ENCODE peak calls at places on chromosomes 6 and 20, in ten cellular contexts. Y is heart right ventricle, O is brain microvascular endothelial cell, V is HFF-Myc, N is body of pancreas, D is breast epithelium, I is osteoblast, J is B cell, K is AG10803, L is GM13977. E is an unnamed sample.

GRCh38 chr20:62603021-62603906 is 39.0 kb upstream of the SLCO4A1 start:
- DNase-seq in Y (peak), O (no peak), V (no peak), N (peak), D (peak), I (peak), J (peak), K (peak), L (peak), E (no peak)

GRCh38 chr6:31680226-31680840 is 534 bp downstream of the LY6G5C start:
- DNase-seq in Y (no peak), O (no peak), V (no peak), N (no peak), D (no peak), I (no peak), J (no peak), K (no peak), L (no peak), E (no peak)

GRCh38 chr6:34055223-34055933 is 90.5 kb downstream of the GRM4 start:
- DNase-seq in Y (peak), O (peak), V (peak), N (peak), D (no peak), I (peak), J (peak), K (peak), L (peak), E (peak)

GRCh38 chr6:10400330-10400729 is 14.5 kb downstream of the TFAP2A start:
- DNase-seq in Y (no peak), O (no peak), V (no peak), N (no peak), D (no peak), I (no peak), J (no peak), K (no peak), L (no peak), E (no peak)

GRCh38 chr6:31352497-31353368 is 4.2 kb downstream of the HLA-B start:
- DNase-seq in Y (no peak), O (no peak), V (no peak), N (no peak), D (no peak), I (peak), J (no peak), K (no peak), L (no peak), E (no peak)

GRCh38 chr6:32852018-32852843 is 1.3 kb downstream of the TAP1 start:
- DNase-seq in Y (no peak), O (no peak), V (no peak), N (no peak), D (no peak), I (no peak), J (no peak), K (peak), L (peak), E (no peak)

GRCh38 chr6:108947114-108947854 is 99.1 kb downstream of the ARMC2 start:
- DNase-seq in Y (no peak), O (peak), V (peak), N (peak), D (no peak), I (peak), J (no peak), K (peak), L (no peak), E (no peak)

GRCh38 chr6:151060096-151060741 is 179.5 kb upstream of the AKAP12 start:
- DNase-seq in Y (no peak), O (peak), V (peak), N (no peak), D (no peak), I (peak), J (no peak), K (peak), L (no peak), E (no peak)

GRCh38 chr20:62063601-62063980 is 2.1 kb downstream of the TAF4 start:
- DNase-seq in Y (no peak), O (no peak), V (no peak), N (no peak), D (peak), I (peak), J (no peak), K (peak), L (no peak), E (peak)

GRCh38 chr6:121651420-121651819 is 216.0 kb downstream of the GJA1 start:
- DNase-seq in Y (no peak), O (peak), V (no peak), N (no peak), D (no peak), I (no peak), J (no peak), K (no peak), L (no peak), E (no peak)

GRCh38 chr6:101668496-101668895 is 275.0 kb downstream of the GRIK2 start:
- DNase-seq in Y (no peak), O (no peak), V (no peak), N (no peak), D (no peak), I (no peak), J (no peak), K (no peak), L (no peak), E (no peak)

GRCh38 chr6:107383705-107384104 is 75.7 kb downstream of the PDSS2 start:
- DNase-seq in Y (no peak), O (no peak), V (no peak), N (no peak), D (no peak), I (no peak), J (no peak), K (no peak), L (no peak), E (no peak)

GRCh38 chr6:119280586-119281163 is 68.9 kb downstream of the MAN1A1 start:
- DNase-seq in Y (no peak), O (no peak), V (no peak), N (no peak), D (no peak), I (peak), J (no peak), K (peak), L (no peak), E (no peak)

GRCh38 chr6:67666177-67666964 is 968.7 kb upstream of the ADGRB3 start:
- DNase-seq in Y (no peak), O (no peak), V (no peak), N (no peak), D (no peak), I (no peak), J (no peak), K (no peak), L (no peak), E (no peak)

GRCh38 chr6:42374027-42374669 is 77.6 kb downstream of the TRERF1 start:
- DNase-seq in Y (no peak), O (no peak), V (peak), N (no peak), D (no peak), I (no peak), J (no peak), K (no peak), L (no peak), E (no peak)

GRCh38 chr6:79436232-79436631 is 101.0 kb downstream of the LCA5 start:
- DNase-seq in Y (no peak), O (no peak), V (no peak), N (no peak), D (no peak), I (no peak), J (no peak), K (peak), L (no peak), E (no peak)

GRCh38 chr20:18995455-18995854 is 181.9 kb downstream of the SCP2D1 start:
- DNase-seq in Y (no peak), O (no peak), V (no peak), N (no peak), D (no peak), I (no peak), J (no peak), K (no peak), L (no peak), E (no peak)

GRCh38 chr6:14210663-14211595 is 93.4 kb downstream of the CD83 start:
- DNase-seq in Y (peak), O (peak), V (peak), N (peak), D (peak), I (peak), J (peak), K (peak), L (peak), E (peak)

GRCh38 chr6:46465294-46466165 is 25.7 kb downstream of the RCAN2 start:
- DNase-seq in Y (no peak), O (no peak), V (no peak), N (no peak), D (no peak), I (no peak), J (no peak), K (no peak), L (no peak), E (no peak)

GRCh38 chr20:3071610-3072529 is at the start of gene OXT:
- DNase-seq in Y (peak), O (no peak), V (no peak), N (peak), D (no peak), I (no peak), J (peak), K (no peak), L (peak), E (peak)

GRCh38 chr20:20694591-20694990 is 17.9 kb downstream of the RALGAPA2 start:
- DNase-seq in Y (no peak), O (no peak), V (no peak), N (no peak), D (no peak), I (no peak), J (no peak), K (no peak), L (no peak), E (no peak)

GRCh38 chr6:124066995-124067552 is 263.4 kb downstream of the NKAIN2 start:
- DNase-seq in Y (no peak), O (no peak), V (no peak), N (no peak), D (no peak), I (no peak), J (no peak), K (no peak), L (no peak), E (no peak)

GRCh38 chr6:158536084-158536890 is 23.6 kb upstream of the TMEM181 start:
- DNase-seq in Y (peak), O (peak), V (no peak), N (peak), D (peak), I (peak), J (peak), K (peak), L (peak), E (peak)

GRCh38 chr20:47453167-47453782 is 48.4 kb upstream of the NCOA3 start:
- DNase-seq in Y (no peak), O (peak), V (peak), N (no peak), D (no peak), I (peak), J (no peak), K (peak), L (peak), E (no peak)

GRCh38 chr6:46848684-46849360 is 55.6 kb downstream of the MEP1A start:
- DNase-seq in Y (peak), O (peak), V (peak), N (peak), D (peak), I (peak), J (peak), K (peak), L (peak), E (peak)

GRCh38 chr6:35629876-35630378 is 58.8 kb downstream of the FKBP5 start:
- DNase-seq in Y (no peak), O (no peak), V (no peak), N (no peak), D (no peak), I (no peak), J (no peak), K (no peak), L (no peak), E (no peak)

GRCh38 chr6:167165887-167166471 is 8.2 kb upstream of the GPR31 start:
- DNase-seq in Y (no peak), O (no peak), V (no peak), N (no peak), D (no peak), I (no peak), J (no peak), K (no peak), L (no peak), E (no peak)

GRCh38 chr6:105432797-105433196 is 29.9 kb upstream of the PREP start:
- DNase-seq in Y (no peak), O (peak), V (peak), N (no peak), D (no peak), I (peak), J (no peak), K (peak), L (no peak), E (no peak)

GRCh38 chr6:11714116-11714797 is 64.3 kb downstream of the ADTRP start:
- DNase-seq in Y (no peak), O (no peak), V (no peak), N (no peak), D (no peak), I (peak), J (peak), K (no peak), L (peak), E (no peak)

GRCh38 chr6:37283786-37284185 is 25.8 kb upstream of the TMEM217 start:
- DNase-seq in Y (peak), O (no peak), V (no peak), N (peak), D (no peak), I (no peak), J (no peak), K (peak), L (no peak), E (no peak)

GRCh38 chr20:48015943-48016723 is 230.9 kb upstream of the SULF2 start:
- DNase-seq in Y (no peak), O (peak), V (peak), N (no peak), D (no peak), I (peak), J (no peak), K (peak), L (no peak), E (no peak)

GRCh38 chr6:122628714-122629113 is 18.5 kb downstream of the PKIB start:
- DNase-seq in Y (no peak), O (no peak), V (no peak), N (no peak), D (no peak), I (no peak), J (no peak), K (no peak), L (no peak), E (no peak)

GRCh38 chr6:116106146-116106545 is 5.5 kb downstream of the NT5DC1 start:
- DNase-seq in Y (no peak), O (no peak), V (no peak), N (no peak), D (no peak), I (no peak), J (no peak), K (no peak), L (no peak), E (no peak)

GRCh38 chr20:1434571-1435336 is 31.9 kb downstream of the NSFL1C start:
- DNase-seq in Y (no peak), O (peak), V (peak), N (no peak), D (no peak), I (peak), J (peak), K (peak), L (peak), E (no peak)

GRCh38 chr20:57880155-57880648 is 170.4 kb upstream of the PMEPA1 start:
- DNase-seq in Y (no peak), O (no peak), V (no peak), N (no peak), D (no peak), I (no peak), J (no peak), K (peak), L (no peak), E (no peak)

GRCh38 chr20:24470031-24470781 is 777 bp downstream of the SYNDIG1 start:
- DNase-seq in Y (peak), O (no peak), V (no peak), N (no peak), D (peak), I (peak), J (no peak), K (no peak), L (no peak), E (peak)

GRCh38 chr20:55067158-55067825 is 591.9 kb downstream of the DOK5 start:
- DNase-seq in Y (no peak), O (no peak), V (no peak), N (no peak), D (no peak), I (peak), J (no peak), K (no peak), L (no peak), E (no peak)

GRCh38 chr6:131135244-131136020 is at the start of gene AKAP7:
- DNase-seq in Y (peak), O (peak), V (no peak), N (peak), D (peak), I (peak), J (peak), K (peak), L (peak), E (peak)
- TF ChIP-seq CTCF in Y (no peak), O (no peak), V (no peak), N (no peak), D (no peak), I (no peak), J (no peak), K (no peak), L (no peak), E (no peak)

GRCh38 chr20:52313335-52313963 is 121.9 kb upstream of the ZFP64 start:
- DNase-seq in Y (no peak), O (peak), V (peak), N (peak), D (no peak), I (no peak), J (no peak), K (peak), L (no peak), E (peak)
- TF ChIP-seq CTCF in Y (no peak), O (peak), V (peak), N (peak), D (peak), I (peak), J (no peak), K (peak), L (no peak), E (peak)

GRCh38 chr6:22455378-22455777 is 114.0 kb upstream of the HDGFL1 start:
- DNase-seq in Y (no peak), O (no peak), V (no peak), N (no peak), D (no peak), I (no peak), J (no peak), K (no peak), L (no peak), E (no peak)

GRCh38 chr6:22457986-22458385 is 111.4 kb upstream of the HDGFL1 start:
- DNase-seq in Y (no peak), O (no peak), V (no peak), N (no peak), D (no peak), I (no peak), J (no peak), K (no peak), L (no peak), E (no peak)
- TF ChIP-seq CTCF in Y (no peak), O (no peak), V (no peak), N (no peak), D (no peak), I (no peak), J (no peak), K (no peak), L (no peak), E (no peak)

GRCh38 chr20:12207875-12208274 is 290.2 kb downstream of the BTBD3 start:
- DNase-seq in Y (no peak), O (peak), V (peak), N (peak), D (no peak), I (no peak), J (no peak), K (peak), L (peak), E (peak)
- TF ChIP-seq CTCF in Y (no peak), O (peak), V (peak), N (peak), D (no peak), I (peak), J (peak), K (peak), L (peak), E (peak)

GRCh38 chr20:60222497-60222896 is 264.3 kb downstream of the CDH26 start:
- DNase-seq in Y (no peak), O (no peak), V (no peak), N (no peak), D (no peak), I (no peak), J (no peak), K (no peak), L (no peak), E (no peak)

GRCh38 chr20:60223174-60223573 is 265.0 kb downstream of the CDH26 start:
- DNase-seq in Y (no peak), O (no peak), V (no peak), N (no peak), D (no peak), I (no peak), J (no peak), K (no peak), L (no peak), E (no peak)

GRCh38 chr20:60228255-60228654 is 270.0 kb downstream of the CDH26 start:
- DNase-seq in Y (no peak), O (no peak), V (no peak), N (no peak), D (no peak), I (no peak), J (no peak), K (no peak), L (no peak), E (no peak)

GRCh38 chr20:60221593-60221992 is 263.4 kb downstream of the CDH26 start:
- DNase-seq in Y (no peak), O (no peak), V (no peak), N (no peak), D (no peak), I (no peak), J (no peak), K (no peak), L (no peak), E (no peak)

DNA sequence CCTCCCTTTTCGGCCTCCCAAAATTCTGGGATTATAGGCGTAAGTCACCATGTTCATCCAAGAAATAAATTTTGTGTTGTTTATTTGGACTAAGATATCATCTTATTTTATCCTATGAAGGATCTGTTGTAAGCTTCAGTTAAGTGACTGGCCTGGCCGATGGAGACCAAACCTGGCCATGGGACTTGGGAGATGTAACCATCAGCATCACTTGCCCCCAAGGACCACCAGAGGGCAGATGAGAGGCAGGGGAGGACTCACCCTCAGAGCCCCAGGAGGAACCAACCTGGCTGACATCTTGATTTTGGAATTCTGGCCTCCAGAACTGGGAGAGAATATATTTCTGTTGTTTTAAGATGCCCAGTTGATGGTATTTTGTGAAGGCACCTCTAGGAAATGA is 266.7 kb downstream of the CDH26 start:
- DNase-seq in Y (no peak), O (no peak), V (no peak), N (no peak), D (no peak), I (no peak), J (no peak), K (peak), L (no peak), E (peak)
- TF ChIP-seq CTCF in Y (no peak), O (peak), V (peak), N (no peak), D (no peak), I (peak), J (no peak), K (peak), L (peak), E (peak)

GRCh38 chr6:157137501-157137900 is 185.8 kb downstream of the TMEM242 start:
- DNase-seq in Y (no peak), O (no peak), V (no peak), N (no peak), D (no peak), I (no peak), J (no peak), K (no peak), L (no peak), E (no peak)

GRCh38 chr6:157143171-157143884 is 180.0 kb downstream of the TMEM242 start:
- DNase-seq in Y (peak), O (peak), V (no peak), N (no peak), D (no peak), I (peak), J (no peak), K (peak), L (no peak), E (no peak)

GRCh38 chr6:157135691-157136090 is 187.6 kb downstream of the TMEM242 start:
- DNase-seq in Y (no peak), O (peak), V (no peak), N (no peak), D (no peak), I (no peak), J (no peak), K (no peak), L (no peak), E (no peak)

GRCh38 chr6:157134402-157135074 is 188.8 kb downstream of the TMEM242 start:
- DNase-seq in Y (no peak), O (no peak), V (no peak), N (no peak), D (no peak), I (no peak), J (no peak), K (no peak), L (no peak), E (no peak)

DNA sequence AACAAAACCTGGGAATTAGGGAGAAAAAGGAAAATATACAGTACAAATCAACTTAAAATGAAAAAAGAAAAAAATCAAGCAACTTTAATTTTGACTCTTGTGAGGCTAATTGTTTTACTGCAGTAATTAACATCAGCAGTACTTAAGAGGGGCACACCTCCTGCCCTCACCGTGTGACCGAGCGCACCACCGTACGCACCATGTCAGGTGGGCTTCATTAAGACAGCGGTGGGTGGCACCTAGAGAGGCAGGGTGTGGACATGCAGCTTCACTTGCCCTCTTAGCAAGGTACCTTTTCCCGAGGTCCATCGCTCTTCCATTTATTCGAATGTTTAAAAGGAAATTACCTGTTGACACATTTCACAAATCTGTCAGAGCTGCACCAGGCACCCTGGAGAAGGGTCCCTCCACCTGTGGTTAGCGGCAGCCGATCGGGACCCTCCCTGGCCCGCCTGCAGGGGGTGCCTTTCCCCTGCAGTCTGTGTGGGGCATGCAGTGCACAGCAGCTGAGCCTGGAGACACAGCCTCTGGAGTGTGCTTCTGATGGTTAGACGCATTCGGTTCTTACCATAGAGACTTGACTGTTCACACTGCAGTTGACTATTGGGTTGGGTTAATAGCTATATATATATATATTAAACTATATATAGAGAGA is 184.1 kb downstream of the TMEM242 start:
- DNase-seq in Y (no peak), O (no peak), V (no peak), N (no peak), D (no peak), I (peak), J (no peak), K (no peak), L (no peak), E (no peak)
- TF ChIP-seq CTCF in Y (no peak), O (peak), V (peak), N (no peak), D (no peak), I (peak), J (no peak), K (no peak), L (no peak), E (peak)

GRCh38 chr6:16223362-16223761 is 15.0 kb upstream of the GMPR start:
- DNase-seq in Y (no peak), O (no peak), V (no peak), N (no peak), D (no peak), I (no peak), J (no peak), K (no peak), L (no peak), E (no peak)
- TF ChIP-seq CTCF in Y (no peak), O (no peak), V (no peak), N (no peak), D (no peak), I (no peak), J (no peak), K (no peak), L (no peak), E (no peak)

E was measured in nephron progenitor cell.